ENCODE peak calls at places on chromosomes 3 and 15, in nine cellular contexts. One of them, this sample, is unnamed.

GRCh38 chr3:79773291-79773690 is 5.5 kb upstream of the ROBO1 start:
- DNase-seq in A549: no peak
- DNase-seq in NB4: no peak
- DNase-seq in heart left ventricle: no peak
- DNase-seq in adrenal gland: no peak
- DNase-seq in suprapubic skin: no peak
- DNase-seq in GM12892: no peak
- DNase-seq in Peyer's patch: no peak
- DNase-seq in sigmoid colon: no peak
- DNase-seq in this sample: no peak

GRCh38 chr3:4570840-4571621 is 77.9 kb downstream of the ITPR1 start:
- DNase-seq in A549: no peak
- DNase-seq in NB4: no peak
- DNase-seq in heart left ventricle: no peak
- DNase-seq in adrenal gland: peak; percentile 58
- DNase-seq in suprapubic skin: no peak
- DNase-seq in GM12892: no peak
- DNase-seq in Peyer's patch: no peak
- DNase-seq in sigmoid colon: no peak
- DNase-seq in this sample: no peak

GRCh38 chr3:68941055-68941454 is 8.7 kb upstream of the TAFA4 start:
- DNase-seq in A549: no peak
- DNase-seq in NB4: no peak
- DNase-seq in heart left ventricle: no peak
- DNase-seq in adrenal gland: no peak
- DNase-seq in suprapubic skin: no peak
- DNase-seq in GM12892: no peak
- DNase-seq in Peyer's patch: no peak
- DNase-seq in sigmoid colon: no peak
- DNase-seq in this sample: no peak

GRCh38 chr15:80484312-80484981 is 80.3 kb downstream of the ARNT2 start:
- DNase-seq in A549: no peak
- DNase-seq in NB4: no peak
- DNase-seq in heart left ventricle: no peak
- DNase-seq in adrenal gland: no peak
- DNase-seq in suprapubic skin: no peak
- DNase-seq in GM12892: no peak
- DNase-seq in Peyer's patch: no peak
- DNase-seq in sigmoid colon: no peak
- DNase-seq in this sample: no peak

GRCh38 chr15:72334842-72335241 is 14.9 kb upstream of the CELF6 start:
- DNase-seq in A549: no peak
- DNase-seq in NB4: no peak
- DNase-seq in heart left ventricle: no peak
- DNase-seq in adrenal gland: no peak
- DNase-seq in suprapubic skin: no peak
- DNase-seq in GM12892: no peak
- DNase-seq in Peyer's patch: no peak
- DNase-seq in sigmoid colon: no peak
- DNase-seq in this sample: no peak

GRCh38 chr15:67033521-67033920 is 31.9 kb upstream of the SMAD3 start:
- DNase-seq in A549: no peak
- DNase-seq in NB4: peak; percentile 58
- DNase-seq in heart left ventricle: peak; percentile 39
- DNase-seq in adrenal gland: no peak
- DNase-seq in suprapubic skin: no peak
- DNase-seq in GM12892: no peak
- DNase-seq in Peyer's patch: no peak
- DNase-seq in sigmoid colon: no peak
- DNase-seq in this sample: no peak

GRCh38 chr3:172213168-172213567 is 173.8 kb downstream of the FNDC3B start:
- DNase-seq in A549: no peak
- DNase-seq in NB4: no peak
- DNase-seq in heart left ventricle: no peak
- DNase-seq in adrenal gland: no peak
- DNase-seq in suprapubic skin: no peak
- DNase-seq in GM12892: no peak
- DNase-seq in Peyer's patch: no peak
- DNase-seq in sigmoid colon: no peak
- DNase-seq in this sample: no peak

GRCh38 chr3:14780927-14781507 is 37.7 kb upstream of the FGD5 start:
- DNase-seq in A549: peak; percentile 77
- DNase-seq in NB4: peak; percentile 70
- DNase-seq in heart left ventricle: peak; percentile 68
- DNase-seq in adrenal gland: peak; percentile 48
- DNase-seq in suprapubic skin: peak; percentile 76
- DNase-seq in GM12892: peak; percentile 49
- DNase-seq in Peyer's patch: peak; percentile 79
- DNase-seq in sigmoid colon: peak; percentile 72
- DNase-seq in this sample: peak; percentile 27

GRCh38 chr15:70429323-70429722 is 331.6 kb upstream of the TLE3 start:
- DNase-seq in A549: no peak
- DNase-seq in NB4: no peak
- DNase-seq in heart left ventricle: no peak
- DNase-seq in adrenal gland: no peak
- DNase-seq in suprapubic skin: no peak
- DNase-seq in GM12892: no peak
- DNase-seq in Peyer's patch: no peak
- DNase-seq in sigmoid colon: no peak
- DNase-seq in this sample: no peak

GRCh38 chr3:61451841-61452240 is 109.5 kb upstream of the PTPRG start:
- DNase-seq in A549: no peak
- DNase-seq in NB4: no peak
- DNase-seq in heart left ventricle: no peak
- DNase-seq in adrenal gland: no peak
- DNase-seq in suprapubic skin: no peak
- DNase-seq in GM12892: no peak
- DNase-seq in Peyer's patch: no peak
- DNase-seq in sigmoid colon: no peak
- DNase-seq in this sample: no peak

GRCh38 chr15:98005659-98006058 is 45.2 kb downstream of the ARRDC4 start:
- DNase-seq in A549: no peak
- DNase-seq in NB4: no peak
- DNase-seq in heart left ventricle: no peak
- DNase-seq in adrenal gland: no peak
- DNase-seq in suprapubic skin: no peak
- DNase-seq in GM12892: no peak
- DNase-seq in Peyer's patch: no peak
- DNase-seq in sigmoid colon: no peak
- DNase-seq in this sample: no peak

GRCh38 chr3:70312336-70312735 is at the start of gene MDFIC2:
- DNase-seq in A549: no peak
- DNase-seq in NB4: no peak
- DNase-seq in heart left ventricle: no peak
- DNase-seq in adrenal gland: no peak
- DNase-seq in suprapubic skin: no peak
- DNase-seq in GM12892: no peak
- DNase-seq in Peyer's patch: no peak
- DNase-seq in sigmoid colon: no peak
- DNase-seq in this sample: no peak

GRCh38 chr15:65175511-65175910 is 9.6 kb downstream of the CLPX start:
- DNase-seq in A549: no peak
- DNase-seq in NB4: no peak
- DNase-seq in heart left ventricle: no peak
- DNase-seq in adrenal gland: no peak
- DNase-seq in suprapubic skin: no peak
- DNase-seq in GM12892: no peak
- DNase-seq in Peyer's patch: no peak
- DNase-seq in sigmoid colon: no peak
- DNase-seq in this sample: no peak

GRCh38 chr3:13145826-13146642 is 72.8 kb upstream of the IQSEC1 start:
- DNase-seq in A549: no peak
- DNase-seq in NB4: no peak
- DNase-seq in heart left ventricle: peak; percentile 9
- DNase-seq in adrenal gland: no peak
- DNase-seq in suprapubic skin: peak; percentile 65
- DNase-seq in GM12892: no peak
- DNase-seq in Peyer's patch: peak; percentile 15
- DNase-seq in sigmoid colon: peak; percentile 48
- DNase-seq in this sample: no peak

GRCh38 chr15:74799843-74800558 is 12.6 kb upstream of the LMAN1L start:
- DNase-seq in A549: peak; percentile 68
- DNase-seq in NB4: peak; percentile 87
- DNase-seq in heart left ventricle: peak; percentile 75
- DNase-seq in adrenal gland: peak; percentile 79
- DNase-seq in suprapubic skin: peak; percentile 89
- DNase-seq in GM12892: peak; percentile 98
- DNase-seq in Peyer's patch: peak; percentile 94
- DNase-seq in sigmoid colon: peak; percentile 80
- DNase-seq in this sample: peak; percentile 69

GRCh38 chr3:154304116-154304786 is 20.0 kb downstream of the DHX36 start:
- DNase-seq in A549: no peak
- DNase-seq in NB4: no peak
- DNase-seq in heart left ventricle: no peak
- DNase-seq in adrenal gland: no peak
- DNase-seq in suprapubic skin: no peak
- DNase-seq in GM12892: no peak
- DNase-seq in Peyer's patch: no peak
- DNase-seq in sigmoid colon: no peak
- DNase-seq in this sample: no peak
- TF ChIP-seq POLR2A in A549: no peak
- TF ChIP-seq POLR2A in NB4: no peak
- TF ChIP-seq POLR2A in heart left ventricle: no peak
- TF ChIP-seq POLR2A in adrenal gland: no peak
- TF ChIP-seq POLR2A in suprapubic skin: no peak
- TF ChIP-seq POLR2A in GM12892: no peak
- TF ChIP-seq POLR2A in Peyer's patch: no peak
- TF ChIP-seq POLR2A in sigmoid colon: no peak
- TF ChIP-seq POLR2A in this sample: no peak

GRCh38 chr3:81760215-81760614 is 1.2 kb downstream of the GBE1 start:
- DNase-seq in A549: no peak
- DNase-seq in NB4: peak; percentile 25
- DNase-seq in heart left ventricle: no peak
- DNase-seq in adrenal gland: no peak
- DNase-seq in suprapubic skin: no peak
- DNase-seq in GM12892: no peak
- DNase-seq in Peyer's patch: no peak
- DNase-seq in sigmoid colon: no peak
- DNase-seq in this sample: no peak

GRCh38 chr3:81764665-81765064 is 3.2 kb upstream of the GBE1 start:
- DNase-seq in A549: no peak
- DNase-seq in NB4: no peak
- DNase-seq in heart left ventricle: peak; percentile 26
- DNase-seq in adrenal gland: peak; percentile 16
- DNase-seq in suprapubic skin: no peak
- DNase-seq in GM12892: no peak
- DNase-seq in Peyer's patch: no peak
- DNase-seq in sigmoid colon: no peak
- DNase-seq in this sample: no peak

GRCh38 chr3:81761904-81762565 is 590 bp upstream of the GBE1 start:
- DNase-seq in A549: no peak
- DNase-seq in NB4: no peak
- DNase-seq in heart left ventricle: no peak
- DNase-seq in adrenal gland: no peak
- DNase-seq in suprapubic skin: no peak
- DNase-seq in GM12892: no peak
- DNase-seq in Peyer's patch: no peak
- DNase-seq in sigmoid colon: no peak
- DNase-seq in this sample: no peak

GRCh38 chr3:81758275-81758674 is 3.2 kb downstream of the GBE1 start:
- DNase-seq in A549: no peak
- DNase-seq in NB4: no peak
- DNase-seq in heart left ventricle: peak; percentile 28
- DNase-seq in adrenal gland: peak; percentile 9
- DNase-seq in suprapubic skin: no peak
- DNase-seq in GM12892: no peak
- DNase-seq in Peyer's patch: no peak
- DNase-seq in sigmoid colon: no peak
- DNase-seq in this sample: no peak

GRCh38 chr3:81760924-81761903 is at the start of gene GBE1:
- DNase-seq in A549: peak; percentile 94
- DNase-seq in NB4: peak; percentile 98
- DNase-seq in heart left ventricle: peak; percentile 96
- DNase-seq in adrenal gland: peak; percentile 97
- DNase-seq in suprapubic skin: peak; percentile 96
- DNase-seq in GM12892: peak; percentile 77
- DNase-seq in Peyer's patch: peak; percentile 95
- DNase-seq in sigmoid colon: peak; percentile 96
- DNase-seq in this sample: peak; percentile 92
- TF ChIP-seq POLR2A in A549: peak; percentile 49
- TF ChIP-seq POLR2A in NB4: peak; percentile 31
- TF ChIP-seq POLR2A in heart left ventricle: peak; percentile 5
- TF ChIP-seq POLR2A in adrenal gland: peak; percentile 86
- TF ChIP-seq POLR2A in suprapubic skin: no peak
- TF ChIP-seq POLR2A in GM12892: peak; percentile 91
- TF ChIP-seq POLR2A in Peyer's patch: peak; percentile 67
- TF ChIP-seq POLR2A in sigmoid colon: peak; percentile 76
- TF ChIP-seq POLR2A in this sample: peak; percentile 59

DNA sequence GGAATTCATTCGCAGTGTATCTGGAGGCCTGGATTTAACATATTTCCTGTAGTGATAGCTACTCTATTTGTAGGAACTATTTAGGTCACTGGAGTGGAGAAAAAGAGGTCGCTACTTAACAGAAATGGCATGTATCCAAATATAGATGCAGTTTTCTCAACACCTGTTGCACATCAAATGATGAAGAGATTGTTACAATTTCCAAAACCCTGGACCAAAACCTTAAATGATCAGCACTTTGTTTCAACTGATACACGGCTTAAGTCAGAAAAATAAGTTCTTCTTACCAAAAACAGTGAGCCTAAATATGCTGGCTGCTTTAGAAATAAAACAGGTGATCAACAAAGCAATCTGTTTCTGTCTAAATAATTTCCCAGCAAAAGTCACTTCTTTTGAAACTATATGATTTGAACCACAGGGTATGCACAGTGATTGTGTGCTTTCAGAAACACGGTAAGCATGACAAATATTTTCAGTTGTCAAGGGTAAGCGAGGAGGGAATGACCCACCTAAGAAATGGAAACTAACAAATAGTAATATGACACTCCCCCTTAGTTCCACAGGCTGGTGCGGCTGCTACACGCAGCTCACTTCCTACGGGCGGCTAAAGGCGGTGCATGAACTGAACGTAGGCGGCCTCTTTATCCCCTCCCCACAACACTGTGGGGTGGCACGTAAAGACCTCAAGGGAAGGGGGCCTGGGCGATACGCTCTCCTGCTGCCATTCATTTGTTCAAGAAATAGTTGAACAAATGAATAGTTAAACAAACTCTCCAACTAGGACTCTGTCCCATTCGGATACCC is 1.1 kb downstream of the EHD4 start:
- DNase-seq in A549: peak; percentile 43
- DNase-seq in NB4: peak; percentile 78
- DNase-seq in heart left ventricle: peak; percentile 68
- DNase-seq in adrenal gland: peak; percentile 59
- DNase-seq in suprapubic skin: peak; percentile 80
- DNase-seq in GM12892: peak; percentile 53
- DNase-seq in Peyer's patch: no peak
- DNase-seq in sigmoid colon: peak; percentile 79
- DNase-seq in this sample: peak; percentile 43
- TF ChIP-seq POLR2A in A549: no peak
- TF ChIP-seq POLR2A in NB4: no peak
- TF ChIP-seq POLR2A in heart left ventricle: no peak
- TF ChIP-seq POLR2A in adrenal gland: peak; percentile 76
- TF ChIP-seq POLR2A in suprapubic skin: no peak
- TF ChIP-seq POLR2A in GM12892: peak; percentile 89
- TF ChIP-seq POLR2A in Peyer's patch: peak; percentile 41
- TF ChIP-seq POLR2A in sigmoid colon: no peak
- TF ChIP-seq POLR2A in this sample: peak; percentile 71

GRCh38 chr15:50862553-50862952 is 45.9 kb upstream of the AP4E1 start:
- DNase-seq in A549: no peak
- DNase-seq in NB4: no peak
- DNase-seq in heart left ventricle: no peak
- DNase-seq in adrenal gland: no peak
- DNase-seq in suprapubic skin: no peak
- DNase-seq in GM12892: no peak
- DNase-seq in Peyer's patch: no peak
- DNase-seq in sigmoid colon: no peak
- DNase-seq in this sample: no peak
- TF ChIP-seq POLR2A in A549: no peak
- TF ChIP-seq POLR2A in NB4: no peak
- TF ChIP-seq POLR2A in heart left ventricle: no peak
- TF ChIP-seq POLR2A in adrenal gland: no peak
- TF ChIP-seq POLR2A in suprapubic skin: no peak
- TF ChIP-seq POLR2A in GM12892: no peak
- TF ChIP-seq POLR2A in Peyer's patch: no peak
- TF ChIP-seq POLR2A in sigmoid colon: no peak
- TF ChIP-seq POLR2A in this sample: no peak